ENCODE peak calls at places on chromosomes 1 and 21, in eight cellular contexts. One of them, this sample, is unnamed.

GRCh38 chr1:21813542-21813941 is 1.5 kb downstream of the LDLRAD2 start:
- DNase-seq in heart left ventricle: no peak
- DNase-seq in CD8-positive, alpha-beta T cell: no peak
- DNase-seq in heart right ventricle: no peak
- DNase-seq in H1: no peak
- DNase-seq in Caco-2: no peak
- DNase-seq in tibial nerve: no peak
- DNase-seq in upper lobe of left lung: no peak
- DNase-seq in this sample: no peak

GRCh38 chr21:33162436-33162921 is 67.3 kb upstream of the IFNAR2 start:
- DNase-seq in heart left ventricle: no peak
- DNase-seq in CD8-positive, alpha-beta T cell: no peak
- DNase-seq in heart right ventricle: no peak
- DNase-seq in H1: no peak
- DNase-seq in Caco-2: no peak
- DNase-seq in tibial nerve: no peak
- DNase-seq in upper lobe of left lung: no peak
- DNase-seq in this sample: no peak

GRCh38 chr21:45390121-45390751 is 14.7 kb upstream of the COL18A1 start:
- DNase-seq in heart left ventricle: peak; percentile 43
- DNase-seq in CD8-positive, alpha-beta T cell: no peak
- DNase-seq in heart right ventricle: no peak
- DNase-seq in H1: no peak
- DNase-seq in Caco-2: no peak
- DNase-seq in tibial nerve: no peak
- DNase-seq in upper lobe of left lung: peak; percentile 76
- DNase-seq in this sample: no peak

GRCh38 chr1:112704511-112704907 is 2.4 kb downstream of the RHOC start:
- DNase-seq in heart left ventricle: no peak
- DNase-seq in CD8-positive, alpha-beta T cell: no peak
- DNase-seq in heart right ventricle: no peak
- DNase-seq in H1: no peak
- DNase-seq in Caco-2: no peak
- DNase-seq in tibial nerve: no peak
- DNase-seq in upper lobe of left lung: no peak
- DNase-seq in this sample: no peak

GRCh38 chr1:39230261-39231190 is 26.0 kb downstream of the MACF1 start:
- DNase-seq in heart left ventricle: no peak
- DNase-seq in CD8-positive, alpha-beta T cell: no peak
- DNase-seq in heart right ventricle: no peak
- DNase-seq in H1: no peak
- DNase-seq in Caco-2: no peak
- DNase-seq in tibial nerve: peak; percentile 29
- DNase-seq in upper lobe of left lung: no peak
- DNase-seq in this sample: no peak

GRCh38 chr1:226973371-226973897 is 33.3 kb downstream of the COQ8A start:
- DNase-seq in heart left ventricle: peak; percentile 67
- DNase-seq in CD8-positive, alpha-beta T cell: no peak
- DNase-seq in heart right ventricle: peak; percentile 47
- DNase-seq in H1: no peak
- DNase-seq in Caco-2: no peak
- DNase-seq in tibial nerve: peak; percentile 29
- DNase-seq in upper lobe of left lung: no peak
- DNase-seq in this sample: no peak

GRCh38 chr1:243407284-243408018 is 151.6 kb downstream of the SDCCAG8 start:
- DNase-seq in heart left ventricle: no peak
- DNase-seq in CD8-positive, alpha-beta T cell: no peak
- DNase-seq in heart right ventricle: no peak
- DNase-seq in H1: no peak
- DNase-seq in Caco-2: no peak
- DNase-seq in tibial nerve: no peak
- DNase-seq in upper lobe of left lung: no peak
- DNase-seq in this sample: no peak

GRCh38 chr1:204972461-204972860 is 70.6 kb upstream of the CNTN2 start:
- DNase-seq in heart left ventricle: no peak
- DNase-seq in CD8-positive, alpha-beta T cell: no peak
- DNase-seq in heart right ventricle: no peak
- DNase-seq in H1: no peak
- DNase-seq in Caco-2: no peak
- DNase-seq in tibial nerve: no peak
- DNase-seq in upper lobe of left lung: no peak
- DNase-seq in this sample: no peak

GRCh38 chr1:63124666-63125191 is 197.6 kb upstream of the FOXD3 start:
- DNase-seq in heart left ventricle: no peak
- DNase-seq in CD8-positive, alpha-beta T cell: no peak
- DNase-seq in heart right ventricle: no peak
- DNase-seq in H1: no peak
- DNase-seq in Caco-2: no peak
- DNase-seq in tibial nerve: no peak
- DNase-seq in upper lobe of left lung: no peak
- DNase-seq in this sample: no peak

GRCh38 chr1:9872430-9873165 is 37.5 kb downstream of the CTNNBIP1 start:
- DNase-seq in heart left ventricle: peak; percentile 56
- DNase-seq in CD8-positive, alpha-beta T cell: no peak
- DNase-seq in heart right ventricle: no peak
- DNase-seq in H1: no peak
- DNase-seq in Caco-2: no peak
- DNase-seq in tibial nerve: no peak
- DNase-seq in upper lobe of left lung: no peak
- DNase-seq in this sample: no peak

GRCh38 chr1:192053661-192054060 is 104.6 kb upstream of the RGS18 start:
- DNase-seq in heart left ventricle: no peak
- DNase-seq in CD8-positive, alpha-beta T cell: no peak
- DNase-seq in heart right ventricle: no peak
- DNase-seq in H1: no peak
- DNase-seq in Caco-2: no peak
- DNase-seq in tibial nerve: no peak
- DNase-seq in upper lobe of left lung: no peak
- DNase-seq in this sample: no peak

GRCh38 chr1:42157667-42158066 is 4.5 kb downstream of the GUCA2B start:
- DNase-seq in heart left ventricle: no peak
- DNase-seq in CD8-positive, alpha-beta T cell: no peak
- DNase-seq in heart right ventricle: no peak
- DNase-seq in H1: no peak
- DNase-seq in Caco-2: no peak
- DNase-seq in tibial nerve: no peak
- DNase-seq in upper lobe of left lung: no peak
- DNase-seq in this sample: no peak

GRCh38 chr1:151907363-151908139 is 1.8 kb downstream of the THEM4 start:
- DNase-seq in heart left ventricle: no peak
- DNase-seq in CD8-positive, alpha-beta T cell: no peak
- DNase-seq in heart right ventricle: no peak
- DNase-seq in H1: no peak
- DNase-seq in Caco-2: peak; percentile 40
- DNase-seq in tibial nerve: no peak
- DNase-seq in upper lobe of left lung: peak; percentile 41
- DNase-seq in this sample: no peak

GRCh38 chr1:185369786-185370185 is 52.7 kb upstream of the IVNS1ABP start:
- DNase-seq in heart left ventricle: no peak
- DNase-seq in CD8-positive, alpha-beta T cell: no peak
- DNase-seq in heart right ventricle: no peak
- DNase-seq in H1: no peak
- DNase-seq in Caco-2: no peak
- DNase-seq in tibial nerve: no peak
- DNase-seq in upper lobe of left lung: no peak
- DNase-seq in this sample: no peak

GRCh38 chr1:228286505-228287417 is 78.9 kb downstream of the OBSCN start:
- DNase-seq in heart left ventricle: no peak
- DNase-seq in CD8-positive, alpha-beta T cell: no peak
- DNase-seq in heart right ventricle: peak; percentile 10
- DNase-seq in H1: no peak
- DNase-seq in Caco-2: no peak
- DNase-seq in tibial nerve: no peak
- DNase-seq in upper lobe of left lung: peak; percentile 71
- DNase-seq in this sample: no peak

GRCh38 chr1:155186955-155187891 is 13.6 kb downstream of the TRIM46 start:
- DNase-seq in heart left ventricle: peak; percentile 55
- DNase-seq in CD8-positive, alpha-beta T cell: no peak
- DNase-seq in heart right ventricle: no peak
- DNase-seq in H1: no peak
- DNase-seq in Caco-2: no peak
- DNase-seq in tibial nerve: no peak
- DNase-seq in upper lobe of left lung: no peak
- DNase-seq in this sample: no peak

GRCh38 chr1:1024421-1025415 is 4.8 kb downstream of the AGRN start:
- DNase-seq in heart left ventricle: no peak
- DNase-seq in CD8-positive, alpha-beta T cell: no peak
- DNase-seq in heart right ventricle: no peak
- DNase-seq in H1: no peak
- DNase-seq in Caco-2: peak; percentile 87
- DNase-seq in tibial nerve: no peak
- DNase-seq in upper lobe of left lung: peak; percentile 84
- DNase-seq in this sample: no peak

GRCh38 chr1:200901350-200901749 is 6.7 kb downstream of the INAVA start:
- DNase-seq in heart left ventricle: no peak
- DNase-seq in CD8-positive, alpha-beta T cell: no peak
- DNase-seq in heart right ventricle: no peak
- DNase-seq in H1: no peak
- DNase-seq in Caco-2: no peak
- DNase-seq in tibial nerve: no peak
- DNase-seq in upper lobe of left lung: no peak
- DNase-seq in this sample: no peak

GRCh38 chr1:61453111-61453961 is 271.6 kb downstream of the TM2D1 start:
- DNase-seq in heart left ventricle: peak; percentile 88
- DNase-seq in CD8-positive, alpha-beta T cell: peak; percentile 46
- DNase-seq in heart right ventricle: peak; percentile 79
- DNase-seq in H1: peak; percentile 76
- DNase-seq in Caco-2: peak; percentile 76
- DNase-seq in tibial nerve: peak; percentile 97
- DNase-seq in upper lobe of left lung: no peak
- DNase-seq in this sample: peak; percentile 87
- H3K4me3 ChIP-seq in heart left ventricle: no peak overlapping the region
- H3K4me3 ChIP-seq in CD8-positive, alpha-beta T cell: no peak overlapping the region
- H3K4me3 ChIP-seq in heart right ventricle: no peak overlapping the region
- H3K4me3 ChIP-seq in H1: no peak overlapping the region
- H3K4me3 ChIP-seq in Caco-2: no peak overlapping the region
- H3K4me3 ChIP-seq in tibial nerve: no peak overlapping the region
- H3K4me3 ChIP-seq in upper lobe of left lung: no peak overlapping the region
- H3K4me3 ChIP-seq in this sample: no peak overlapping the region

GRCh38 chr1:150610576-150610975 is 18.8 kb downstream of the ENSA start:
- DNase-seq in heart left ventricle: no peak
- DNase-seq in CD8-positive, alpha-beta T cell: no peak
- DNase-seq in heart right ventricle: no peak
- DNase-seq in H1: no peak
- DNase-seq in Caco-2: no peak
- DNase-seq in tibial nerve: no peak
- DNase-seq in upper lobe of left lung: no peak
- DNase-seq in this sample: no peak

GRCh38 chr1:150613061-150613920 is 16.1 kb downstream of the ENSA start:
- DNase-seq in heart left ventricle: no peak
- DNase-seq in CD8-positive, alpha-beta T cell: no peak
- DNase-seq in heart right ventricle: no peak
- DNase-seq in H1: no peak
- DNase-seq in Caco-2: no peak
- DNase-seq in tibial nerve: peak; percentile 43
- DNase-seq in upper lobe of left lung: no peak
- DNase-seq in this sample: no peak

GRCh38 chr1:150612014-150612345 is 17.4 kb downstream of the ENSA start:
- DNase-seq in heart left ventricle: no peak
- DNase-seq in CD8-positive, alpha-beta T cell: no peak
- DNase-seq in heart right ventricle: no peak
- DNase-seq in H1: no peak
- DNase-seq in Caco-2: no peak
- DNase-seq in tibial nerve: no peak
- DNase-seq in upper lobe of left lung: no peak
- DNase-seq in this sample: no peak

GRCh38 chr1:150619576-150620509 is 9.6 kb downstream of the ENSA start:
- DNase-seq in heart left ventricle: no peak
- DNase-seq in CD8-positive, alpha-beta T cell: no peak
- DNase-seq in heart right ventricle: no peak
- DNase-seq in H1: no peak
- DNase-seq in Caco-2: no peak
- DNase-seq in tibial nerve: no peak
- DNase-seq in upper lobe of left lung: no peak
- DNase-seq in this sample: no peak

GRCh38 chr1:150615346-150616201 is 13.8 kb downstream of the ENSA start:
- DNase-seq in heart left ventricle: no peak
- DNase-seq in CD8-positive, alpha-beta T cell: no peak
- DNase-seq in heart right ventricle: no peak
- DNase-seq in H1: no peak
- DNase-seq in Caco-2: no peak
- DNase-seq in tibial nerve: no peak
- DNase-seq in upper lobe of left lung: no peak
- DNase-seq in this sample: no peak
- H3K4me1 ChIP-seq in heart left ventricle: peaks cover 59% of the 10 kb centered on the region
- H3K4me1 ChIP-seq in CD8-positive, alpha-beta T cell: peaks cover 37% of the 10 kb centered on the region
- H3K4me1 ChIP-seq in heart right ventricle: peaks cover 49% of the 10 kb centered on the region
- H3K4me1 ChIP-seq in H1: no peaks in the 10 kb centered on the region
- H3K4me1 ChIP-seq in Caco-2: peaks cover 23% of the 10 kb centered on the region
- H3K4me1 ChIP-seq in tibial nerve: peaks cover 67% of the 10 kb centered on the region
- H3K4me1 ChIP-seq in upper lobe of left lung: peaks cover 58% of the 10 kb centered on the region
- H3K4me1 ChIP-seq in this sample: no peaks in the 10 kb centered on the region

DNA sequence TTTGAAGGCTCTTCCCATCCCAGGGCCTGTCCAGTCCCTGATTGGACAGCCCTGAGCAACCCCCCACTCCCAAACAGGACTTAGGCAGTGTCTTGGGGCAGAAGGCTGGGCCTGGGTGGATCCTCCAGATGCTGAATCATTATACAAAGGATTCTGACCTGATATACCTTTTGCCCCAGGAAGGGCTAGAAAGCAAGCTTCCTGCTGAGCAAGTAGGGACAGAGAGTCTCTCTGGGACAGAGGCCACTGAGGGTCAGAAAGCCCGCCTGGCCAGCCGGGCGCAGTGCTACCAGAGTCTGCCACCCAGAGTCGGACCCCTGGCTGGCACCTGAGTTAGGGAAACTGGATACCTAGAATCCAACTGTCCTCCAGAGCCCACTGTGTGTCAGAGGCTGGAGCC is 2.2 kb upstream of the RHBG start:
- DNase-seq in heart left ventricle: no peak
- DNase-seq in CD8-positive, alpha-beta T cell: no peak
- DNase-seq in heart right ventricle: no peak
- DNase-seq in H1: no peak
- DNase-seq in Caco-2: no peak
- DNase-seq in tibial nerve: no peak
- DNase-seq in upper lobe of left lung: peak; percentile 42
- DNase-seq in this sample: no peak
- H3K4me3 ChIP-seq in heart left ventricle: no peak overlapping the region
- H3K4me3 ChIP-seq in CD8-positive, alpha-beta T cell: no peak overlapping the region
- H3K4me3 ChIP-seq in heart right ventricle: no peak overlapping the region
- H3K4me3 ChIP-seq in H1: no peak overlapping the region
- H3K4me3 ChIP-seq in Caco-2: no peak overlapping the region
- H3K4me3 ChIP-seq in tibial nerve: no peak overlapping the region
- H3K4me3 ChIP-seq in upper lobe of left lung: no peak overlapping the region
- H3K4me3 ChIP-seq in this sample: no peak overlapping the region

DNA sequence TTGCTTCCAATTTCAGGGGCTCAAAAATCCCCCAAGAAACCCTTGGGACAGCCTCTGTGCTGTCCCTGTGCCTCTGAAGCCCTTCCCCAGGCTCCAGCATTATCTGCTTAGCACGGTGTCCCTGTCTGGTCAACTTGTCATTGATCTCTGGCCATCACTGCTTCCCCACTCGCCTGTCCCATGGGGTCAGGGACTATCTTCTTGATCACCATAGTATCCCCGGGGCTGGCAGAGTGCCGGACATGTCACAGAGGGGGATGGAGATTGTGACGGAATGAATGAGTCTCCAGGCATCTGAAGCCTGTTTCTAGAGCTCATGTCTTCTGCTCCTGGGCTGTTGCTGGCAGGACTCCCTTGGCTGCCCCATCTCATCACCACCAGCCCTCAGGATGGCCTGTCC is 99.4 kb upstream of the VAMP3 start:
- DNase-seq in heart left ventricle: no peak
- DNase-seq in CD8-positive, alpha-beta T cell: no peak
- DNase-seq in heart right ventricle: no peak
- DNase-seq in H1: no peak
- DNase-seq in Caco-2: no peak
- DNase-seq in tibial nerve: no peak
- DNase-seq in upper lobe of left lung: no peak
- DNase-seq in this sample: no peak
- H3K4me1 ChIP-seq in heart left ventricle: peaks cover 26% of the 10 kb centered on the region
- H3K4me1 ChIP-seq in CD8-positive, alpha-beta T cell: peaks cover 5% of the 10 kb centered on the region
- H3K4me1 ChIP-seq in heart right ventricle: peaks cover 6% of the 10 kb centered on the region
- H3K4me1 ChIP-seq in H1: no peaks in the 10 kb centered on the region
- H3K4me1 ChIP-seq in Caco-2: peaks cover 3% of the 10 kb centered on the region
- H3K4me1 ChIP-seq in tibial nerve: peaks cover 30% of the 10 kb centered on the region
- H3K4me1 ChIP-seq in upper lobe of left lung: peaks cover 12% of the 10 kb centered on the region
- H3K4me1 ChIP-seq in this sample: no peaks in the 10 kb centered on the region